ENCODE peak calls at places on chromosome 14, in five cellular contexts. Q is Ammon's horn; F is Calu3; N is stimulated activated CD4-positive, alpha-beta T cell treated with anti-CD3 and anti-CD28 coated beads, Interleukin-1b, Interleukin-23, amount 100 ng/mL, for 1 hour; I is M059J. B is an unnamed sample.
A peak's percentile ranks its signal among the peaks of the same experiment; 100 is the strongest.

GRCh38 chr14:20818861-20819260 is 16.2 kb upstream of the RNASE1 start:
- DNase-seq in I (no peak), F (peak; percentile 56), N (no peak), Q (no peak), B (no peak)

GRCh38 chr14:71289536-71289935 is 382.3 kb downstream of the PCNX1 start:
- DNase-seq in N (no peak), F (no peak), Q (no peak), I (peak; percentile 55), B (peak; percentile 2)

GRCh38 chr14:38078393-38078792 is 129.3 kb upstream of the SSTR1 start:
- DNase-seq in F (peak; percentile 32), N (no peak), I (no peak), Q (no peak), B (peak; percentile 28)

GRCh38 chr14:69037790-69038448 is 58.8 kb upstream of the ACTN1 start:
- DNase-seq in F (no peak), N (no peak), Q (no peak), I (peak; percentile 65), B (no peak)

GRCh38 chr14:20456971-20457370 is 1.9 kb downstream of the APEX1 start:
- DNase-seq in N (no peak), I (no peak), F (no peak), Q (no peak), B (no peak)

GRCh38 chr14:64879635-64880381 is at the start of gene SPTB:
- DNase-seq in I (peak; percentile 10), N (peak; percentile 43), Q (peak; percentile 17), F (peak; percentile 50), B (no peak)

GRCh38 chr14:88522393-88522792 is 32.4 kb downstream of the PTPN21 start:
- DNase-seq in Q (no peak), N (no peak), F (no peak), I (no peak), B (no peak)

GRCh38 chr14:90444077-90444696 is 47.4 kb downstream of the CALM1 start:
- DNase-seq in N (no peak), I (peak; percentile 14), F (peak; percentile 72), Q (no peak), B (no peak)

GRCh38 chr14:101192661-101193000 is 289.1 kb upstream of the RTL1 start:
- DNase-seq in F (no peak), Q (no peak), I (no peak), N (no peak), B (no peak)

GRCh38 chr14:68719634-68720384 is 73.1 kb downstream of the ZFP36L1 start:
- DNase-seq in N (no peak), Q (no peak), I (no peak), F (no peak), B (peak; percentile 39)

GRCh38 chr14:61280092-61280525 is 1.0 kb downstream of the TMEM30B start:
- DNase-seq in F (peak; percentile 36), Q (no peak), I (no peak), N (peak; percentile 14), B (no peak)

GRCh38 chr14:35180179-35180578 is 57.8 kb downstream of the PRORP start:
- DNase-seq in F (no peak), I (no peak), N (no peak), Q (no peak), B (no peak)

GRCh38 chr14:73394317-73394716 is 64.0 kb downstream of the NUMB start:
- DNase-seq in Q (no peak), N (no peak), F (no peak), I (peak; percentile 20), B (no peak)

GRCh38 chr14:75559451-75560187 is 18.8 kb upstream of the FLVCR2 start:
- DNase-seq in Q (no peak), I (peak; percentile 71), F (peak; percentile 62), N (no peak), B (peak; percentile 38)

GRCh38 chr14:70358631-70359030 is 852 bp downstream of the COX16 start:
- DNase-seq in I (peak; percentile 9), F (no peak), N (no peak), Q (no peak), B (no peak)

GRCh38 chr14:33114331-33114730 is 175.7 kb downstream of the NPAS3 start:
- DNase-seq in I (no peak), N (no peak), Q (no peak), F (no peak), B (no peak)

GRCh38 chr14:83419420-83419819 is 1885.8 kb upstream of the SEL1L start:
- DNase-seq in I (no peak), F (no peak), Q (no peak), N (no peak), B (no peak)

GRCh38 chr14:61219256-61219655 is 61.9 kb downstream of the TMEM30B start:
- DNase-seq in F (no peak), N (no peak), I (no peak), Q (no peak), B (no peak)

GRCh38 chr14:61140872-61141271 is 140.3 kb downstream of the TMEM30B start:
- DNase-seq in F (no peak), N (no peak), Q (no peak), I (peak; percentile 76), B (no peak)

GRCh38 chr14:36516719-36517241 is 3.3 kb downstream of the NKX2-1 start:
- DNase-seq in I (no peak), Q (no peak), N (no peak), F (no peak), B (no peak)

B was measured in NK-92 treated with Interleukin-12 subunit alpha and Interleukin-12 subunit beta, amount 100 ng/mL, for 24 hours.